ENCODE peak calls at places on chromosomes 16 and 17, in six cellular contexts. R is A549; V is HFFc6; E is stimulated activated CD4-positive, alpha-beta T cell treated with anti-CD3 and anti-CD28 coated beads, Interleukin-15, amount 100 ng/mL, for 48 hours; D is activated CD8-positive, alpha-beta T cell treated with anti-CD3 and anti-CD28 coated beads, Interleukin-2, amount 10 ng/mL, durations not matched to agents 7 days and 5 days; I is astrocyte of the cerebellum. N is an unnamed sample.
A peak's percentile ranks its signal among the peaks of the same experiment; 100 is the strongest.

GRCh38 chr17:21089145-21089544 is 37.6 kb upstream of the DHRS7B start:
- DNase-seq in E (no peak), V (peak; percentile 71), I (no peak), R (no peak), D (no peak), N (peak; percentile 59)

GRCh38 chr16:3582276-3583165 is 5.3 kb upstream of the NLRC3 start:
- DNase-seq in D (no peak), V (no peak), E (no peak), I (no peak), R (no peak), N (no peak)

GRCh38 chr16:84647830-84648594 is at the start of gene KLHL36:
- DNase-seq in E (no peak), V (no peak), R (peak; percentile 82), I (no peak), D (peak; percentile 66), N (no peak)

GRCh38 chr17:1109606-1110523 is 69.9 kb downstream of the ABR start:
- DNase-seq in R (no peak), V (peak; percentile 21), I (no peak), E (no peak), D (peak; percentile 72), N (peak; percentile 4)

GRCh38 chr17:8225813-8226535 is 15.6 kb upstream of the AURKB start:
- DNase-seq in I (no peak), R (peak; percentile 44), E (peak; percentile 74), V (peak; percentile 87), D (peak; percentile 84), N (peak; percentile 85)

GRCh38 chr17:77387891-77388290 is 247.1 kb downstream of the SEC14L1 start:
- DNase-seq in I (no peak), E (no peak), V (no peak), D (no peak), R (no peak), N (no peak)

GRCh38 chr17:63477471-63478440 is 895 bp downstream of the ACE start:
- DNase-seq in I (no peak), R (no peak), D (no peak), V (no peak), E (no peak), N (no peak)

GRCh38 chr17:3834811-3835210 is 11.2 kb downstream of the NCBP3 start:
- DNase-seq in I (no peak), E (no peak), D (no peak), V (no peak), R (no peak), N (no peak)

GRCh38 chr16:54817432-54817831 is 113.2 kb upstream of the IRX5 start:
- DNase-seq in R (peak; percentile 5), V (peak; percentile 5), D (no peak), I (no peak), E (no peak), N (no peak)

GRCh38 chr17:30104575-30105339 is 11.9 kb upstream of the NSRP1 start:
- DNase-seq in D (peak; percentile 82), E (peak; percentile 49), V (peak; percentile 82), R (peak; percentile 81), I (peak; percentile 68), N (peak; percentile 53)

GRCh38 chr17:29136998-29137730 is 43.0 kb downstream of the MYO18A start:
- DNase-seq in R (no peak), D (no peak), V (peak; percentile 81), E (peak; percentile 25), I (no peak), N (peak; percentile 41)

GRCh38 chr17:49861150-49861884 is 13.4 kb upstream of the TAC4 start:
- DNase-seq in E (peak; percentile 19), R (peak; percentile 82), V (peak; percentile 5), I (peak; percentile 13), D (peak; percentile 64), N (peak; percentile 57)

GRCh38 chr16:86554917-86555762 is at the start of gene MTHFSD:
- DNase-seq in V (peak; percentile 86), I (peak; percentile 79), R (peak; percentile 92), E (peak; percentile 85), D (peak; percentile 94), N (peak; percentile 76)

GRCh38 chr16:30758988-30759461 is 2.8 kb downstream of the CFAP119 start:
- DNase-seq in V (no peak), I (no peak), R (no peak), E (no peak), D (no peak), N (no peak)

GRCh38 chr16:30698816-30699614 is at the start of gene SRCAP:
- DNase-seq in V (peak; percentile 48), I (peak; percentile 32), R (peak; percentile 86), E (peak; percentile 82), D (peak; percentile 91), N (peak; percentile 50)

GRCh38 chr16:80997139-80997798 is 9.4 kb downstream of the CMC2 start:
- DNase-seq in V (no peak), R (peak; percentile 65), E (no peak), I (no peak), D (no peak), N (peak; percentile 61)

GRCh38 chr17:48429638-48430586 is at the start of gene SKAP1:
- DNase-seq in I (no peak), V (no peak), E (no peak), D (peak; percentile 67), R (no peak), N (no peak)

GRCh38 chr17:83099570-83100181 is 20.3 kb downstream of the METRNL start:
- DNase-seq in V (peak; percentile 27), D (no peak), E (no peak), R (no peak), I (no peak), N (peak; percentile 57)

GRCh38 chr17:58741121-58741625 is 14.5 kb upstream of the PPM1E start:
- DNase-seq in D (no peak), E (no peak), V (peak; percentile 7), R (no peak), I (no peak), N (no peak)

N was measured in RCC 7860.